ENCODE peak calls at places on chromosomes 1 and 21, in nine cellular contexts. V is HL-60, X is Panc1, O is HCT116, S is GM12878, J is SK-N-SH, Q is A549, P is GM23338, T is HepG2. E is an unnamed sample.

GRCh38 chr1:174883361-174883760 is 116.4 kb upstream of the CACYBP start:
- DNase-seq in V (no peak), X (no peak), O (peak), S (no peak), J (no peak), Q (peak), P (peak), T (peak), E (no peak)

GRCh38 chr1:209886219-209886536 is 51.8 kb upstream of the SYT14 start:
- DNase-seq in V (no peak), X (no peak), O (no peak), S (no peak), J (no peak), Q (no peak), P (no peak), T (no peak), E (no peak)

GRCh38 chr1:182291584-182292192 is 99.9 kb downstream of the GLUL start:
- DNase-seq in V (no peak), X (no peak), O (no peak), S (no peak), J (no peak), Q (no peak), P (no peak), T (peak), E (no peak)

GRCh38 chr1:39623053-39623452 is 16.4 kb downstream of the HEYL start:
- DNase-seq in V (no peak), X (no peak), O (no peak), S (no peak), J (peak), Q (no peak), P (no peak), T (no peak), E (peak)

GRCh38 chr1:160028426-160028825 is 3.4 kb downstream of the PIGM start:
- DNase-seq in V (no peak), X (no peak), O (no peak), S (no peak), J (no peak), Q (no peak), P (no peak), T (no peak), E (no peak)

GRCh38 chr1:27621067-27621920 is 13.7 kb downstream of the FGR start:
- DNase-seq in V (no peak), X (no peak), O (no peak), S (no peak), J (no peak), Q (no peak), P (no peak), T (peak), E (no peak)

GRCh38 chr1:185155600-185156320 is 993 bp downstream of the TRMT1L start:
- DNase-seq in V (no peak), X (no peak), O (no peak), S (peak), J (no peak), Q (no peak), P (no peak), T (no peak), E (peak)

GRCh38 chr1:58515794-58516401 is 30.6 kb downstream of the OMA1 start:
- DNase-seq in V (peak), X (peak), O (peak), S (peak), J (peak), Q (peak), P (peak), T (peak), E (peak)

GRCh38 chr1:88503656-88504055 is 180.4 kb upstream of the PKN2 start:
- DNase-seq in V (no peak), X (no peak), O (no peak), S (no peak), J (no peak), Q (no peak), P (no peak), T (no peak), E (no peak)

GRCh38 chr1:86811539-86811938 is 102.4 kb downstream of the SELENOF start:
- DNase-seq in V (no peak), X (no peak), O (no peak), S (no peak), J (no peak), Q (no peak), P (peak), T (peak), E (no peak)

GRCh38 chr1:151318975-151319374 is 8.2 kb downstream of the PI4KB start:
- DNase-seq in V (no peak), X (no peak), O (no peak), S (no peak), J (no peak), Q (no peak), P (no peak), T (no peak), E (no peak)

GRCh38 chr1:180353930-180354329 is 123.9 kb downstream of the LHX4 start:
- DNase-seq in V (no peak), X (no peak), O (no peak), S (no peak), J (peak), Q (no peak), P (peak), T (no peak), E (no peak)

GRCh38 chr1:224592636-224593579 is 23.2 kb upstream of the CNIH3 start:
- DNase-seq in V (peak), X (no peak), O (no peak), S (no peak), J (no peak), Q (no peak), P (no peak), T (no peak), E (no peak)

GRCh38 chr1:50959303-50959912 is 659 bp downstream of the FAF1 start:
- DNase-seq in V (no peak), X (no peak), O (no peak), S (no peak), J (peak), Q (no peak), P (peak), T (peak), E (peak)

GRCh38 chr1:33168556-33169289 is 13.1 kb downstream of the TRIM62 start:
- DNase-seq in V (no peak), X (no peak), O (no peak), S (no peak), J (no peak), Q (no peak), P (no peak), T (no peak), E (no peak)

GRCh38 chr1:3614755-3615742 is 3.7 kb upstream of the MEGF6 start:
- DNase-seq in V (no peak), X (peak), O (no peak), S (no peak), J (peak), Q (no peak), P (peak), T (no peak), E (peak)

GRCh38 chr1:15966081-15966955 is 9.6 kb downstream of the ZBTB17 start:
- DNase-seq in V (no peak), X (no peak), O (no peak), S (peak), J (no peak), Q (no peak), P (no peak), T (peak), E (no peak)

GRCh38 chr1:218880484-218881060 is 293.1 kb upstream of the LYPLAL1 start:
- DNase-seq in V (no peak), X (no peak), O (no peak), S (no peak), J (peak), Q (no peak), P (no peak), T (no peak), E (no peak)

GRCh38 chr1:204446413-204447111 is 34.9 kb upstream of the PPP1R15B start:
- DNase-seq in V (no peak), X (no peak), O (no peak), S (no peak), J (peak), Q (peak), P (peak), T (peak), E (peak)

GRCh38 chr1:230228234-230228897 is 161.3 kb downstream of the GALNT2 start:
- DNase-seq in V (no peak), X (no peak), O (no peak), S (no peak), J (no peak), Q (no peak), P (no peak), T (no peak), E (no peak)

GRCh38 chr1:77378723-77379533 is 97.1 kb downstream of the AK5 start:
- DNase-seq in V (no peak), X (no peak), O (no peak), S (no peak), J (no peak), Q (no peak), P (peak), T (no peak), E (no peak)

GRCh38 chr1:215287362-215287761 is 204.8 kb downstream of the KCNK2 start:
- DNase-seq in V (no peak), X (no peak), O (no peak), S (no peak), J (no peak), Q (no peak), P (no peak), T (no peak), E (no peak)

GRCh38 chr21:42680429-42680828 is 27.0 kb downstream of the PDE9A start:
- DNase-seq in V (no peak), X (no peak), O (no peak), S (no peak), J (no peak), Q (no peak), P (no peak), T (no peak), E (no peak)

GRCh38 chr1:230149751-230150584 is 82.9 kb downstream of the GALNT2 start:
- DNase-seq in V (peak), X (no peak), O (no peak), S (peak), J (no peak), Q (no peak), P (no peak), T (no peak), E (peak)

GRCh38 chr1:28927442-28928305 is 13.3 kb downstream of the EPB41 start:
- DNase-seq in V (no peak), X (no peak), O (no peak), S (peak), J (peak), Q (no peak), P (no peak), T (no peak), E (peak)

GRCh38 chr1:20413791-20414140 is 72.2 kb downstream of the CAMK2N1 start:
- DNase-seq in V (no peak), X (no peak), O (no peak), S (no peak), J (no peak), Q (no peak), P (no peak), T (no peak), E (no peak)

GRCh38 chr21:34613679-34614442 is 1.1 kb downstream of the RCAN1 start:
- DNase-seq in V (no peak), X (no peak), O (no peak), S (no peak), J (peak), Q (no peak), P (no peak), T (no peak), E (peak)

GRCh38 chr1:156657971-156658319 is 16.0 kb downstream of the BCAN start:
- DNase-seq in V (no peak), X (no peak), O (no peak), S (no peak), J (no peak), Q (no peak), P (no peak), T (no peak), E (no peak)

GRCh38 chr1:167630568-167631385 is 745 bp downstream of the RCSD1 start:
- DNase-seq in V (peak), X (no peak), O (no peak), S (peak), J (no peak), Q (no peak), P (no peak), T (no peak), E (no peak)

GRCh38 chr21:37186983-37187382 is 80.2 kb downstream of the VPS26C start:
- DNase-seq in V (no peak), X (no peak), O (no peak), S (no peak), J (no peak), Q (no peak), P (no peak), T (no peak), E (no peak)

GRCh38 chr1:84078108-84078823 is 65.8 kb upstream of the PRKACB start:
- DNase-seq in V (no peak), X (no peak), O (no peak), S (no peak), J (no peak), Q (peak), P (peak), T (no peak), E (peak)

GRCh38 chr1:43994794-43995790 is 3.7 kb downstream of the CCDC24 start:
- DNase-seq in V (no peak), X (no peak), O (no peak), S (no peak), J (peak), Q (peak), P (peak), T (peak), E (peak)

GRCh38 chr1:202164271-202165037 is 4.1 kb upstream of the PTPN7 start:
- DNase-seq in V (no peak), X (no peak), O (no peak), S (peak), J (no peak), Q (no peak), P (no peak), T (no peak), E (peak)

GRCh38 chr1:109712321-109712864 is 342 bp downstream of the GSTM5 start:
- DNase-seq in V (no peak), X (no peak), O (no peak), S (no peak), J (peak), Q (no peak), P (no peak), T (no peak), E (no peak)

GRCh38 chr1:22489278-22489677 is 37.6 kb downstream of the ZBTB40 start:
- DNase-seq in V (no peak), X (no peak), O (no peak), S (no peak), J (no peak), Q (no peak), P (peak), T (no peak), E (no peak)

GRCh38 chr1:22488319-22488718 is 36.7 kb downstream of the ZBTB40 start:
- DNase-seq in V (no peak), X (no peak), O (no peak), S (no peak), J (no peak), Q (no peak), P (no peak), T (no peak), E (no peak)

GRCh38 chr1:22490309-22490708 is 38.7 kb downstream of the ZBTB40 start:
- DNase-seq in V (no peak), X (no peak), O (no peak), S (no peak), J (no peak), Q (no peak), P (peak), T (no peak), E (no peak)

GRCh38 chr1:22487781-22488180 is 36.1 kb downstream of the ZBTB40 start:
- DNase-seq in V (no peak), X (no peak), O (no peak), S (no peak), J (no peak), Q (no peak), P (no peak), T (no peak), E (peak)

GRCh38 chr1:22489823-22490222 is 38.2 kb downstream of the ZBTB40 start:
- DNase-seq in V (peak), X (no peak), O (no peak), S (no peak), J (no peak), Q (no peak), P (no peak), T (no peak), E (no peak)
- TF ChIP-seq REST in V (no peak), X (no peak), O (no peak), S (no peak), J (no peak), Q (no peak), P (no peak), T (no peak), E (no peak)

GRCh38 chr1:206608108-206608698 is 4.1 kb downstream of the EIF2D start:
- DNase-seq in V (no peak), X (no peak), O (peak), S (no peak), J (peak), Q (peak), P (peak), T (peak), E (peak)

GRCh38 chr1:206604861-206605260 is 7.4 kb downstream of the EIF2D start:
- DNase-seq in V (no peak), X (no peak), O (no peak), S (no peak), J (no peak), Q (no peak), P (no peak), T (no peak), E (no peak)

GRCh38 chr1:206612129-206612876 is at the start of gene EIF2D:
- DNase-seq in V (peak), X (peak), O (peak), S (peak), J (peak), Q (peak), P (peak), T (peak), E (peak)

GRCh38 chr1:206609229-206609991 is 2.9 kb downstream of the EIF2D start:
- DNase-seq in V (no peak), X (no peak), O (no peak), S (peak), J (no peak), Q (no peak), P (no peak), T (no peak), E (no peak)

GRCh38 chr1:206606867-206607266 is 5.4 kb downstream of the EIF2D start:
- DNase-seq in V (peak), X (no peak), O (peak), S (no peak), J (peak), Q (peak), P (peak), T (peak), E (peak)
- TF ChIP-seq REST in V (no peak), X (no peak), O (no peak), S (no peak), J (no peak), Q (no peak), P (no peak), T (no peak), E (no peak)

DNA sequence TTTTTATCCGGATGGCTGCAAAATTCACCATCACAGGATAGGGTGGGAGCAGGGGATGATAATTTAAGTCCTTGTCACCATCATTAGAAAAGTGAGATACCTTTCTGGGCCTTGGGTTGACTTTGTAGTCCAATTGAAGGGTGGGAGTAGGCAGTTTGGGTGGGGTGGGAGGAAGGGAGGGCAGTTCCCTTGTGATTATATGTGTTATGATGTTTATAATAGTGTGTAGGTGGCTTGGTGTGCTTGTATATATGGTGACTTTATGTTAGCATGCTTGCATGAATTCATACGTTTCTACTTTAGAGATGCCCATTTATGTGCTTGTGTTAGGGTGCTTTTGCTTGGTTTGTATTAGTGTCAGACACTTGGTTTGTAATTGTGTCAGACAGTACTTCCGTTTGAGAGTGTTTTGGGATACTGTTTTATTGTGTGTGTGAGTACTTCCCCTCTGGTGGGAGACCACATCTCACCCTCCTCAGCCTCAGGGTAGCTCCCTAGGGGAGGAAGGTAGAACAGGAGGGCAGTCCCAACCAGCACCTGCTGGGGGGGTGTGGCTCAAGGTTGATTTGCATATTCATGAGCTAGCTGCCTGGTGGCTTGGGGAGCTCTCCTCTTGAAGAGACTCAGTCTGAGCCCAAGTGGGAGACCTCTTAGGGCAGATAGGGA is 6.3 kb upstream of the POU3F1 start:
- DNase-seq in V (no peak), X (no peak), O (no peak), S (peak), J (no peak), Q (no peak), P (peak), T (no peak), E (peak)
- TF ChIP-seq REST in V (no peak), X (no peak), O (no peak), S (no peak), J (no peak), Q (no peak), P (no peak), T (no peak), E (no peak)

GRCh38 chr1:220952941-220953340 is 73.7 kb downstream of the HLX start:
- DNase-seq in V (no peak), X (no peak), O (no peak), S (no peak), J (no peak), Q (no peak), P (no peak), T (no peak), E (no peak)
- TF ChIP-seq REST in V (no peak), X (no peak), O (no peak), S (no peak), J (no peak), Q (no peak), P (no peak), T (no peak), E (no peak)

DNA sequence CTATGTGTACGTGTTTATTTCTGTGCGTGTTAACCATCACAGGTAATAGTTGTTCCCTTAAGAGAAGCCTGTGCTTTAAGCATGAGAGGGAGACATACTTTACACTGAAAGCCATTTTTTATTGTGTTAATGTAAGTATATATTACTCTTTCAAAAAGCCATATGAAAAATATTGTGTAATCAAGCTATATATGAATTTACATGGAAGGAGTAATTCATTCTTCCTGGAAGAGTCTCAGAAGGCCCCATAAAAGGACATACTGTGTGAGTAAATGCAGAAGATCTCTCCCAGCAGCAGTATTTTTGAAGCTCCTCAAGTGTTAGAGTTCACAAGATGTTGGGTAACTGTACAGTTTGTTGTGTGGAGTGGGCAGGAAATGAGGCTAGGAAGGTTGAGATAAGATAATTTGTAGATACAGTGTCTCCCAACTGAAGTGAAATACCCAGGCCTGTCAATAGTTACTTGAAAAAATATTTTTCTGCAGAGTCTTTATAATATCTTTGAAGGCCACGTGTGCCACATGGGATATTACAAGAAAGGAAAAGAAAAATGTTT is 138.3 kb downstream of the PTGER3 start:
- DNase-seq in V (no peak), X (no peak), O (no peak), S (no peak), J (no peak), Q (no peak), P (no peak), T (no peak), E (no peak)
- TF ChIP-seq REST in V (no peak), X (no peak), O (no peak), S (no peak), J (no peak), Q (no peak), P (no peak), T (no peak), E (no peak)

DNA sequence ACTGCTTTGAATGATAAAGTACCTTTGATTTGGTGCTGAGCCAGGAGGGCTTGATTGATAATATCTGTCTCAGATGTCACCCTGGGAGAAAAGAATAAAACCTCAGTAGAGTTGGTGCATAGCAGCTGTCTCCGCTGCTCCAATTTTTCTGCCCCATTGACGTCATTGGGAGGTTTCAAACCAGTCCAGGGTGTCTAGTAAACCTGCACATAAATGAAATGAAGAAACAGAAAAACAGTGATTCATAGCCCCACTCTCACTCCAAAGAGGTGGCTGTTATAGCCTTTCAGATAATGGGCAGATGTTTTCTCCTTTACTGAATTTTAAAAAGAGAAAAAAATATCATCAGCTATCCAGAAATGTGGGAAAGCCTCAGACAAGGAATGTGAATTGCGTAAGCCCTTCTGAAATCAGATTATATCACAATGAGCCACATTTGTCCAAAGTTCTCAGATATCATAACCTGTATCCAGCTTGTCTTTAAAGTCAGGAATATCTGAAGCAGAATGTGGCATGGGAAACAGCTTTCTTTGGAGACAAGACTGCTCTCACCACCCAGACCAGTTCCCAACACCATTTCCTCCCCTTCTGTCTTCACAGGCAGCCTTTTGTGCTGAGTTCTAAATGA is 351.3 kb upstream of the SGIP1 start:
- DNase-seq in V (no peak), X (no peak), O (no peak), S (no peak), J (peak), Q (peak), P (no peak), T (no peak), E (no peak)
- TF ChIP-seq REST in V (no peak), X (no peak), O (no peak), S (no peak), J (no peak), Q (no peak), P (no peak), T (no peak), E (no peak)

GRCh38 chr1:227560814-227561213 is 2.5 kb upstream of the ZNF678 start:
- DNase-seq in V (no peak), X (no peak), O (no peak), S (no peak), J (no peak), Q (no peak), P (no peak), T (no peak), E (no peak)
- TF ChIP-seq REST in V (no peak), X (no peak), O (no peak), S (no peak), J (no peak), Q (no peak), P (no peak), T (no peak), E (no peak)

E was measured in K562.